ENCODE peak calls at places on chromosomes 5 and 9, in five cellular contexts. H is HT1080; G is DMS79; B is stimulated activated CD8-positive, alpha-beta memory T cell treated with anti-CD3 and anti-CD28 coated beads, Interleukin-15, amount 100 ng/mL, for 4 hours; V is activated T-cell treated with anti-CD3 and anti-CD28 coated beads, Interleukin-2, amount 50 U/mL, for 72 hours. E is an unnamed sample.

GRCh38 chr9:88990721-88991065 is 575 bp upstream of the S1PR3 start:
- DNase-seq in V (no peak), B (no peak), G (no peak), H (no peak), E (no peak)

GRCh38 chr9:127493592-127494303 is 42.4 kb downstream of the LRSAM1 start:
- DNase-seq in V (no peak), G (no peak), B (no peak), H (no peak), E (no peak)

GRCh38 chr9:70228098-70228497 is 30.7 kb upstream of the SMC5 start:
- DNase-seq in H (no peak), G (no peak), V (no peak), B (no peak), E (no peak)

GRCh38 chr9:135864447-135865049 is 42.8 kb downstream of the CAMSAP1 start:
- DNase-seq in B (peak), V (peak), G (no peak), H (peak), E (peak)

GRCh38 chr9:18182636-18183035 is 291.3 kb upstream of the ADAMTSL1 start:
- DNase-seq in V (no peak), G (no peak), B (no peak), H (no peak), E (no peak)

GRCh38 chr9:79630521-79631403 is 59.0 kb downstream of the TLE4 start:
- DNase-seq in H (no peak), G (no peak), B (no peak), V (no peak), E (peak)

GRCh38 chr5:141040093-141040762 is 10.9 kb upstream of the PCDHB1 start:
- DNase-seq in B (no peak), G (peak), V (peak), H (no peak), E (no peak)

GRCh38 chr5:22852807-22853670 is at the start of gene CDH12:
- DNase-seq in H (peak), G (no peak), V (no peak), B (no peak), E (peak)

GRCh38 chr5:57482671-57483106 is at the start of gene ACTBL2:
- DNase-seq in H (peak), V (no peak), G (no peak), B (no peak), E (no peak)

GRCh38 chr9:106678273-106678672 is 184.7 kb upstream of the ZNF462 start:
- DNase-seq in V (no peak), G (no peak), H (no peak), B (no peak), E (no peak)

GRCh38 chr5:113119271-113119924 is 142.8 kb downstream of the DCP2 start:
- DNase-seq in B (no peak), G (no peak), V (no peak), H (no peak), E (no peak)

GRCh38 chr9:130240410-130241197 is 25.0 kb upstream of the HMCN2 start:
- DNase-seq in B (no peak), H (peak), V (peak), G (peak), E (peak)

GRCh38 chr5:31617867-31618266 is 21.1 kb upstream of the PDZD2 start:
- DNase-seq in B (no peak), V (no peak), G (no peak), H (no peak), E (no peak)